ENCODE peak calls at places on chromosomes 3 and 15, in six cellular contexts. H is breast epithelium, L is prostate gland, V is HepG2, G is endothelial cell of umbilical vein, J is GM12878. S is an unnamed sample.

GRCh38 chr15:89362203-89363101 is 27.8 kb upstream of the POLG start:
- DNase-seq in H (no peak), L (no peak), V (no peak), G (no peak), J (no peak), S (no peak)

GRCh38 chr3:194577985-194578905 is 55.0 kb downstream of the TMEM44 start:
- DNase-seq in H (no peak), L (no peak), V (peak; percentile 48), G (peak; percentile 89), J (no peak), S (peak; percentile 64)

GRCh38 chr15:67745059-67745993 is 80.0 kb upstream of the SKOR1 start:
- DNase-seq in H (no peak), L (no peak), V (no peak), G (no peak), J (no peak), S (no peak)

GRCh38 chr15:69034352-69034751 is 19.9 kb downstream of the NOX5 start:
- DNase-seq in H (no peak), L (no peak), V (no peak), G (no peak), J (no peak), S (no peak)

GRCh38 chr3:112531358-112531781 is 30.4 kb downstream of the ATG3 start:
- DNase-seq in H (no peak), L (no peak), V (peak; percentile 3), G (peak; percentile 53), J (no peak), S (no peak)

GRCh38 chr3:119524931-119525662 is 26.8 kb downstream of the TIMMDC1 start:
- DNase-seq in H (no peak), L (no peak), V (no peak), G (peak; percentile 44), J (no peak), S (no peak)

GRCh38 chr3:134998855-134999254 is 203.8 kb downstream of the EPHB1 start:
- DNase-seq in H (no peak), L (no peak), V (no peak), G (no peak), J (no peak), S (no peak)

GRCh38 chr15:89103481-89104171 is 15.4 kb downstream of the ABHD2 start:
- DNase-seq in H (no peak), L (no peak), V (no peak), G (no peak), J (no peak), S (no peak)

GRCh38 chr3:194633349-194634004 is at the start of gene TMEM44:
- DNase-seq in H (peak; percentile 45), L (peak; percentile 63), V (peak; percentile 84), G (peak; percentile 89), J (peak; percentile 27), S (peak; percentile 74)

GRCh38 chr3:160343132-160343531 is 55.9 kb downstream of the IFT80 start:
- DNase-seq in H (no peak), L (no peak), V (peak; percentile 16), G (peak; percentile 23), J (no peak), S (no peak)

GRCh38 chr3:196553551-196553950 is 14.8 kb downstream of the WDR53 start:
- DNase-seq in H (no peak), L (no peak), V (no peak), G (no peak), J (no peak), S (no peak)

GRCh38 chr15:29183071-29183831 is 86.4 kb downstream of the NSMCE3 start:
- DNase-seq in H (no peak), L (no peak), V (no peak), G (peak; percentile 48), J (no peak), S (no peak)

GRCh38 chr15:69990566-69991391 is 106.9 kb downstream of the TLE3 start:
- DNase-seq in H (no peak), L (no peak), V (no peak), G (no peak), J (no peak), S (no peak)

GRCh38 chr3:17639765-17640164 is 102.7 kb downstream of the TBC1D5 start:
- DNase-seq in H (no peak), L (no peak), V (peak; percentile 92), G (no peak), J (no peak), S (no peak)

GRCh38 chr3:188339410-188340295 is 185.7 kb downstream of the LPP start:
- DNase-seq in H (no peak), L (no peak), V (no peak), G (no peak), J (no peak), S (no peak)

GRCh38 chr15:52857937-52858336 is 67.8 kb upstream of the ONECUT1 start:
- DNase-seq in H (no peak), L (no peak), V (no peak), G (no peak), J (no peak), S (no peak)

GRCh38 chr3:123130079-123130726 is 63.4 kb downstream of the PDIA5 start:
- DNase-seq in H (no peak), L (no peak), V (no peak), G (no peak), J (no peak), S (no peak)

GRCh38 chr15:77836901-77837648 is 204.4 kb upstream of the LINGO1 start:
- DNase-seq in H (no peak), L (no peak), V (no peak), G (no peak), J (no peak), S (no peak)

GRCh38 chr3:134008630-134009156 is 21.0 kb downstream of the SLCO2A1 start:
- DNase-seq in H (peak; percentile 11), L (no peak), V (no peak), G (peak; percentile 80), J (no peak), S (no peak)

GRCh38 chr3:98900265-98901031 is 1.0 kb downstream of the DCBLD2 start:
- DNase-seq in H (no peak), L (no peak), V (no peak), G (peak; percentile 33), J (no peak), S (no peak)

GRCh38 chr3:39383913-39384664 is 919 bp downstream of the SLC25A38 start:
- DNase-seq in H (peak; percentile 93), L (peak; percentile 97), V (peak; percentile 89), G (peak; percentile 96), J (peak; percentile 70), S (peak; percentile 96)

GRCh38 chr3:122929576-122930365 is 97.8 kb downstream of the SEMA5B start:
- DNase-seq in H (no peak), L (no peak), V (no peak), G (no peak), J (no peak), S (no peak)

GRCh38 chr3:110711851-110712396 is 359.7 kb upstream of the NECTIN3 start:
- DNase-seq in H (no peak), L (no peak), V (no peak), G (no peak), J (no peak), S (no peak)

GRCh38 chr3:150170843-150171513 is 200.3 kb upstream of the PFN2 start:
- DNase-seq in H (no peak), L (no peak), V (no peak), G (no peak), J (no peak), S (no peak)

GRCh38 chr3:30124435-30125390 is 481.7 kb upstream of the TGFBR2 start:
- DNase-seq in H (peak; percentile 57), L (no peak), V (no peak), G (no peak), J (no peak), S (no peak)

GRCh38 chr3:126986001-126986400 is 3.1 kb downstream of the PLXNA1 start:
- DNase-seq in H (no peak), L (no peak), V (no peak), G (no peak), J (no peak), S (no peak)

DNA sequence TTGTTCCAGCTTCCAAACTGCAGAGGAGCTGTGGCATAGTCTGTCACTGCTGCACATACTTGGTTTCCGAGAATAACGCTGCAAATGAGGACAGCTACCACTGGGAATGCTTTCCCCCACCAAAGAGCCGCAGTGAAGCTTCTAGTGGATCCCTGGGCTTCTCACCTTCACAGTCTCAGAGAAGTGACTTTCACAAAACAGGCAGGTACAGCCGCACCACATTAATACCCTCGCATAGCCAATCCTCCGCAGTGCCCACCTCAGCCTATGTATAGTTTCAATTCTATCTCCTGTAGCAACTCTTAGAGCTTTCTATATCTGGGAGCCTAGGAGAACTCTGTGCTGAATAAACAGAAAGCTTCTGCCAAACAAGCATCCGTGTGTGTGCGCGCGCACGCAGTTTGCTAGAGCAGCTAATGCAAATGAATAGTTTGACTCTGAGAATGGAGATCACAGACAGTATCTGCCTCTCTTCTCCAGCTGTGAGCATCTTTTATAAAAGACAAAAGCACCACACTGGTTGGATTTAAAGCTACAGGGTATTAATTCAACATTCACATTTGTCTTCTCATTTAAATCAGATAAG is 81.9 kb upstream of the PLXND1 start:
- DNase-seq in H (peak; percentile 42), L (peak; percentile 80), V (peak; percentile 78), G (peak; percentile 36), J (no peak), S (peak; percentile 31)
- H3K27ac ChIP-seq in H (peak overlapping the region; percentile 59), L (peak overlapping the region; percentile 53), V (peak overlapping the region; percentile 79), G (no peak overlapping the region), J (no peak overlapping the region), S (peak overlapping the region; percentile 5)

DNA sequence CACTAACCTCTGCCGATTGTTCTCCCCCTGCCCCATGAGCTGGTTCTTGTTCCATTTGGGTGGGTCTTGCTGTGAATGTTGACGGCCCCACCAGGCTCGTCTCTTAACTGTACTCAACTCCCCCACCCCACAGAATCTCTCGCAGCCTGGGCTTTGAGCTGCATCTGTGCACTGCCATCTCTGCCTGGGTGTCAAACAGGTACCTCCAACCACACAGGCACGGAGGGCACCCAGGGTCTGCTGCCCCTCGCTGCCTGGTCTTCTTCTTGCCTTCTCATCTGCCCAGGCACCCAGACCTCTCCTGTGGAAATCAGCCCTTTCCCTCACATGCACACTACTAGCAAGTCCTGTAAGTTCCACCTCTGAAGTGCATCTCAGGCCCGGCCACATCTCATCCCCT is 10.1 kb downstream of the TLR9 start:
- DNase-seq in H (no peak), L (no peak), V (no peak), G (no peak), J (no peak), S (no peak)
- TF ChIP-seq POLR2AphosphoS5 in H (no peak), L (no peak), V (no peak), G (no peak), J (no peak), S (no peak)

GRCh38 chr3:128409621-128410581 is 56.8 kb downstream of the DNAJB8 start:
- DNase-seq in H (no peak), L (no peak), V (no peak), G (no peak), J (no peak), S (no peak)

GRCh38 chr3:128411574-128412064 is 55.1 kb downstream of the DNAJB8 start:
- DNase-seq in H (no peak), L (no peak), V (no peak), G (no peak), J (no peak), S (peak; percentile 53)

GRCh38 chr3:128412180-128413002 is 54.3 kb downstream of the DNAJB8 start:
- DNase-seq in H (no peak), L (no peak), V (no peak), G (no peak), J (no peak), S (peak; percentile 50)

GRCh38 chr3:128408693-128409620 is 57.7 kb downstream of the DNAJB8 start:
- DNase-seq in H (no peak), L (no peak), V (no peak), G (no peak), J (no peak), S (no peak)

GRCh38 chr3:128410669-128411573 is 55.8 kb downstream of the DNAJB8 start:
- DNase-seq in H (no peak), L (no peak), V (no peak), G (no peak), J (no peak), S (peak; percentile 73)
- H3K27ac ChIP-seq in H (no peak overlapping the region), L (no peak overlapping the region), V (no peak overlapping the region), G (no peak overlapping the region), J (no peak overlapping the region), S (no peak overlapping the region)

GRCh38 chr15:61558172-61559146 is 329.4 kb upstream of the RORA start:
- DNase-seq in H (peak; percentile 21), L (no peak), V (no peak), G (no peak), J (no peak), S (no peak)
- TF ChIP-seq POLR2AphosphoS5 in H (peak; percentile 83), L (no peak), V (no peak), G (no peak), J (no peak), S (no peak)